ENCODE peak calls at places on chromosomes 2 and 18, in four cellular contexts. K is tibial artery, Q is psoas muscle, Z is PC-9. Y is an unnamed sample.

GRCh38 chr2:37011126-37011525 is 44.8 kb upstream of the STRN start:
- DNase-seq in K (no peak), Q (no peak), Z (no peak), Y (no peak)

GRCh38 chr18:48514786-48515185 is 24.0 kb upstream of the CTIF start:
- DNase-seq in K (no peak), Q (no peak), Z (no peak), Y (no peak)

GRCh38 chr18:49185636-49186035 is 234.9 kb upstream of the SMAD7 start:
- DNase-seq in K (no peak), Q (no peak), Z (no peak), Y (no peak)

GRCh38 chr2:146481629-146482028 is 1363.2 kb upstream of the ACVR2A start:
- DNase-seq in K (no peak), Q (no peak), Z (no peak), Y (no peak)

GRCh38 chr18:8910186-8910585 is 192.3 kb upstream of the NDUFV2 start:
- DNase-seq in K (no peak), Q (no peak), Z (no peak), Y (no peak)

GRCh38 chr2:17710547-17711248 is 42.9 kb downstream of the SMC6 start:
- DNase-seq in K (no peak), Q (no peak), Z (no peak), Y (no peak)

GRCh38 chr18:5630057-5630765 is 86.4 kb upstream of the EPB41L3 start:
- DNase-seq in K (peak; percentile 72), Q (peak; percentile 77), Z (no peak), Y (no peak)

GRCh38 chr2:197145471-197146056 is 165.0 kb downstream of the ANKRD44 start:
- DNase-seq in K (no peak), Q (no peak), Z (peak; percentile 58), Y (peak; percentile 44)

GRCh38 chr2:100778812-100779450 is 41.0 kb upstream of the NPAS2 start:
- DNase-seq in K (no peak), Q (no peak), Z (no peak), Y (no peak)

GRCh38 chr2:239679755-239680154 is 278.9 kb upstream of the HDAC4 start:
- DNase-seq in K (no peak), Q (no peak), Z (no peak), Y (no peak)

GRCh38 chr2:183166210-183166609 is 42.0 kb downstream of the NUP35 start:
- DNase-seq in K (no peak), Q (no peak), Z (no peak), Y (no peak)

GRCh38 chr2:1755436-1756191 is 11.3 kb upstream of the PXDN start:
- DNase-seq in K (no peak), Q (no peak), Z (no peak), Y (no peak)

GRCh38 chr2:96415684-96416083 is 80.1 kb downstream of the NCAPH start:
- DNase-seq in K (no peak), Q (no peak), Z (no peak), Y (no peak)

GRCh38 chr18:31977270-31977872 is 34.4 kb upstream of the TRAPPC8 start:
- DNase-seq in K (no peak), Q (no peak), Z (no peak), Y (peak; percentile 52)

GRCh38 chr2:174597347-174598047 is at the start of gene WIPF1:
- DNase-seq in K (no peak), Q (no peak), Z (no peak), Y (peak; percentile 92)

GRCh38 chr2:241234962-241235361 is 46.5 kb downstream of the ANO7 start:
- DNase-seq in K (no peak), Q (peak; percentile 42), Z (no peak), Y (no peak)

GRCh38 chr2:20439503-20439902 is 7.4 kb upstream of the RHOB start:
- DNase-seq in K (no peak), Q (peak; percentile 20), Z (no peak), Y (no peak)

GRCh38 chr18:31424383-31424988 is 23.1 kb upstream of the DSG3 start:
- DNase-seq in K (no peak), Q (no peak), Z (no peak), Y (peak; percentile 2)

GRCh38 chr2:207183506-207183905 is 17.8 kb upstream of the KLF7 start:
- DNase-seq in K (no peak), Q (no peak), Z (no peak), Y (no peak)

GRCh38 chr2:213246665-213247281 is 37.5 kb upstream of the SPAG16 start:
- DNase-seq in K (no peak), Q (no peak), Z (peak; percentile 45), Y (peak; percentile 86)

GRCh38 chr2:218805627-218806026 is 23.7 kb downstream of the CYP27A1 start:
- DNase-seq in K (no peak), Q (no peak), Z (no peak), Y (no peak)
- H3K4me3 ChIP-seq in K (peak overlapping the region; percentile 4), Q (peak overlapping the region; percentile 32), Z (no peak overlapping the region), Y (no peak overlapping the region)

DNA sequence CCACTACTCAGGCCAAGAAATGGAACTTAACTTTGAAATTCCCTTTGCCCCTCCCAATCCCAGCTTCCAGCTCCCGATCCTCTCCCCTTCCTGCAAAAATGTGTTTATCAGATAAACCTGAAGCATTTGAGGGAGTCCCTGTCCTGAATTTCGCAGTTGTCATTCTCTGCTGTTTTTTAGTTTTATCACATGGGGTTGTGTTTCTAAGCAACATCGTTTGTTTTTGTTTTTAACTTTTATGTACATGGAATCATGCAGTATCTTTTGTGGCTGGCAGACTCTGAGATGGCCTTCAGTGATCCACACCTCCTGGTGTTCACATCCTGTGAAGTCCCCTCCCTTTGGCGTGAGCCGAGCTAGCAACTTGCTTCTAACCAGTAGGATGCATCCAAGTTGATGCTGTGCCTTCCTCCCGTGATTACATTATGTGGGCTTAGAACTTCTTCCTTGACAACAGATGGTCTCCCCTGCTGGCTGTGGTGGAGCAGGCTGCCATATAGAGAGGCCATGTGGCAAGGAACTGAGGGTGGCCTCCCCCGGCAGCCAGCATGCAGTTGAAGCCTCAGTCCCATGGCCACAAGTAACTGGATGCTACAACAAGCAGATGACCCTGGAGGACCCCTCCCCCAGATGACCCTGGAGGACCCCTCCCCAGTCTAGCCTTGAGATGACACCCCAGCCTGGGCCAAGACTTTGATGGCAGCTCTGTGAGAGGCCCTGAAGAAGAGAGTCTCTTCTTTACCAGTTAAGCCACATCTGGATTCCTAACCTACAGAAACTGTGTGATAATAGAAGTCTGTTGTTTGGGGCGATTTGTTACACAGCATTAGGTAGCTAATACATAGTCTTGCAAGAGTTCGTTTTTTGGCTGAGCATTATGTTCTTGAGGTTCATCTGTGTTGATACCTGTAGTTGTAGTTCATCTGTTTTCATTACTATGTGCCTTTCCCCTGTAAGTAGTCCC is 27.7 kb downstream of the SH3BP4 start:
- DNase-seq in K (no peak), Q (no peak), Z (peak; percentile 43), Y (no peak)
- H3K4me1 ChIP-seq in K (peaks cover 6% of the 10 kb centered on the region), Q (peaks cover 17% of the 10 kb centered on the region), Z (peaks cover 70% of the 10 kb centered on the region), Y (no peaks in the 10 kb centered on the region)

GRCh38 chr2:84327645-84328249 is 131.3 kb downstream of the SUCLG1 start:
- DNase-seq in K (no peak), Q (no peak), Z (no peak), Y (no peak)
- H3K4me3 ChIP-seq in K (no peak overlapping the region), Q (no peak overlapping the region), Z (no peak overlapping the region), Y (no peak overlapping the region)

DNA sequence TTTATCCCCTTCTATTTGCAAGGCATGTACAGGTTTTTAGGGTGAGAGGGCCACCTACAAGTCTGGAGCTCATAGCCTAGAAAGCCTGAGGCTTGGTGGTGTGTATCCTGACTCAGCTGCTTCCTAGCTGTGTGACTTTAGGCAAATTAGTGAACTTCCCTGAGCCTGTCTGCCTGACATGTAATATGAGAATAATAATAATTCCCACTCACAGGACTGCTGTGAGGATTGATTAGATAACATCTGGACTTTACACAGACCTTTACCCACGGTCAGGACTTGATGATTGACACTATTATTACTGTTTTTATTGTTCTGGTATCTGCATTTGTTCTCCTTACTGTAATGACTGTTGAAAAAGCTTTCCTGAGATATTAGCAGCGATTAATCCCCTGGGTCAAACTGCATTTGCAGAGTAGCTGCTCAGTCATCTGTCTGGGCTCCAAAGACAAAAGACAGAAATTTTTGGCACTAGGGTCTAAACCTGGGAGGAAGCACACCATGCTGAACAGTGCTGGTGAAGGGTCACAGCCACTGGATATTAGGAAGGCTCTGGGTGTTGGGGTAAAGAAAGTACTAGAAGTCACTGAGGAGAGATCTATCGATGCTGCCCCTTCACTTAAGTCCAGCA is 276.5 kb upstream of the FN1 start:
- DNase-seq in K (no peak), Q (no peak), Z (no peak), Y (no peak)
- H3K4me1 ChIP-seq in K (no peaks in the 10 kb centered on the region), Q (no peaks in the 10 kb centered on the region), Z (peaks cover 16% of the 10 kb centered on the region), Y (no peaks in the 10 kb centered on the region)

GRCh38 chr2:181679544-181679979 is 755 bp downstream of the NEUROD1 start:
- DNase-seq in K (no peak), Q (no peak), Z (no peak), Y (no peak)

GRCh38 chr2:181680055-181680936 is at the start of gene NEUROD1:
- DNase-seq in K (no peak), Q (no peak), Z (no peak), Y (no peak)

GRCh38 chr2:181680937-181681811 is 857 bp upstream of the NEUROD1 start:
- DNase-seq in K (no peak), Q (no peak), Z (no peak), Y (no peak)

GRCh38 chr2:181678033-181678586 is 2.2 kb downstream of the NEUROD1 start:
- DNase-seq in K (peak; percentile 38), Q (peak; percentile 67), Z (no peak), Y (no peak)

DNA sequence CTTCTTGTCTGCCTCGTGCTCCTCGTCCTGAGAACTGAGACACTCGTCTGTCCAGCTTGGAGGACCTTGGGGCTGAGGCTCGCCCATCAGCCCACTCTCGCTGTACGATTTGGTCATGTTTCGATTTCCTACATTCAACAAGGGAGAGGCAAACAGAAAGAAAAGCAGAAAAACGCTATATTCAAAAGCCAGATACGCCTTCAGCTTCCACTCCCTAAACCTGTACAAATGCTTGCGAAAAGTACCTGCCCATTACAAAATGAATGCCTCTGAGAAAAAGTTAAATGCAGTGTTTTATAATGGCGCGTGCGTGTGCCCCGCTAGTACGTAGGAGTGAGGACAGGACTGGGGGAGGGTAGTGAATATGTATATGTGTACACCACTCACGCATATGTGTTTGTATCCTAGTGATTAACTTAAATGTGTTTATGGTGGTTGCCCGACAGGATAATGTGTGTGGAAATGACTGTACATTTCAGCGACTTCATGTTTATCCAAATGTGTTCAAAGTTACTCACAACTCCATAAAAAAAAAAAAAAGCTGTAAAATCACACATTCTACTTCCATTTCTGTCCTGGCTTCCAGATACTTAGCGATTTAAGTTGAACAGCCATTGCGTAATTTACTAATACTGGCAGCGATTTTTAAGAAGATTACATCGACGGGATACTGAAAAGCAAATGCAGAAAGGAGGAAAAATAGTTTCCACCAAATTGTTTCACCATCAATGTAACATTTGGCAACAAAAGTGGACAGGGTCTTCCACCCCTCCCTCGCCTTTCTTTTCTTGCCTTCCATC is 1.4 kb downstream of the NEUROD1 start:
- DNase-seq in K (no peak), Q (no peak), Z (no peak), Y (no peak)
- H3K4me3 ChIP-seq in K (no peak overlapping the region), Q (no peak overlapping the region), Z (no peak overlapping the region), Y (no peak overlapping the region)

DNA sequence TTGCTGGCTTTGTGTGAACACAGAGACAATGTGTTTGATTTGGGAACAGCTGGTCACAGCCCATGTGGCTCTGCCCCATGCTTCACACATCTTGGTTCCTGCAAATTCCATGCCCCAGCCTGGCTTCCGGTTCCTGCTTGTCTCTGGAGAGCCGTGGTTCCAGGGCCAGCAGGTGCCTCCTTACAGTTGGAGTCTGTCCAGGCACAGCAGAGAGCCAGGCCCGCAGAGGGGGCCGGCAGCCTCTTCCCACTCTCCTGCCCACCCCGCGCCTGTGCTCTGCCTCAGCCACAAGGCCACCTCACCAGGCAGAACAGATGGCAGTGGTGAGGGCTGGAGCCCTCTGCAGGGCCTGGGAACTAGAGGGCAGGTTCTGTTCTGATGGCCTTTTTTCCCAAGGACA is 81.5 kb downstream of the LDLRAD4 start:
- DNase-seq in K (no peak), Q (no peak), Z (no peak), Y (no peak)
- H3K4me1 ChIP-seq in K (no peaks in the 10 kb centered on the region), Q (peaks cover 26% of the 10 kb centered on the region), Z (no peaks in the 10 kb centered on the region), Y (peaks cover 10% of the 10 kb centered on the region)

GRCh38 chr2:169077674-169078240 is 8.4 kb downstream of the DHRS9 start:
- DNase-seq in K (no peak), Q (no peak), Z (no peak), Y (no peak)
- H3K4me3 ChIP-seq in K (no peak overlapping the region), Q (no peak overlapping the region), Z (no peak overlapping the region), Y (no peak overlapping the region)

Y was measured in CD4-positive, CD25-positive, alpha-beta regulatory T cell.